ENCODE peak calls at places on chromosomes 11 and 22, in ten cellular contexts. One of them, this sample, is unnamed.

GRCh38 chr11:74784234-74784633 is 35.6 kb downstream of the RNF169 start:
- DNase-seq in ovary: no peak
- DNase-seq in GM23338: no peak
- DNase-seq in germinal center: no peak
- DNase-seq in activated T-cell treated with anti-CD3 and anti-CD28 coated beads for 1 hour: no peak
- DNase-seq in nephron progenitor cell: no peak
- DNase-seq in DMS79 treated with DMSO at 0.1 percent for 48 hours: no peak
- DNase-seq in pons: no peak
- DNase-seq in cardiac fibroblast: no peak
- DNase-seq in thoracic aorta: no peak
- DNase-seq in this sample: no peak

GRCh38 chr11:57279131-57279530 is 42.1 kb upstream of the APLNR start:
- DNase-seq in ovary: no peak
- DNase-seq in GM23338: no peak
- DNase-seq in germinal center: no peak
- DNase-seq in activated T-cell treated with anti-CD3 and anti-CD28 coated beads for 1 hour: no peak
- DNase-seq in nephron progenitor cell: no peak
- DNase-seq in DMS79 treated with DMSO at 0.1 percent for 48 hours: no peak
- DNase-seq in pons: no peak
- DNase-seq in cardiac fibroblast: peak
- DNase-seq in thoracic aorta: no peak
- DNase-seq in this sample: no peak

GRCh38 chr11:87754685-87755084 is 420.6 kb downstream of the RAB38 start:
- DNase-seq in ovary: no peak
- DNase-seq in GM23338: no peak
- DNase-seq in germinal center: no peak
- DNase-seq in activated T-cell treated with anti-CD3 and anti-CD28 coated beads for 1 hour: no peak
- DNase-seq in nephron progenitor cell: no peak
- DNase-seq in DMS79 treated with DMSO at 0.1 percent for 48 hours: no peak
- DNase-seq in pons: no peak
- DNase-seq in cardiac fibroblast: no peak
- DNase-seq in thoracic aorta: no peak
- DNase-seq in this sample: no peak

GRCh38 chr11:105046898-105047579 is 1.9 kb upstream of the CARD16 start:
- DNase-seq in ovary: peak
- DNase-seq in GM23338: peak
- DNase-seq in germinal center: no peak
- DNase-seq in activated T-cell treated with anti-CD3 and anti-CD28 coated beads for 1 hour: no peak
- DNase-seq in nephron progenitor cell: no peak
- DNase-seq in DMS79 treated with DMSO at 0.1 percent for 48 hours: no peak
- DNase-seq in pons: no peak
- DNase-seq in cardiac fibroblast: peak
- DNase-seq in thoracic aorta: no peak
- DNase-seq in this sample: no peak

GRCh38 chr11:100978942-100979341 is 150.7 kb downstream of the PGR start:
- DNase-seq in ovary: no peak
- DNase-seq in GM23338: no peak
- DNase-seq in germinal center: no peak
- DNase-seq in activated T-cell treated with anti-CD3 and anti-CD28 coated beads for 1 hour: no peak
- DNase-seq in nephron progenitor cell: no peak
- DNase-seq in DMS79 treated with DMSO at 0.1 percent for 48 hours: no peak
- DNase-seq in pons: no peak
- DNase-seq in cardiac fibroblast: no peak
- DNase-seq in thoracic aorta: no peak
- DNase-seq in this sample: no peak

GRCh38 chr22:29985912-29986311 is 94.4 kb upstream of the HORMAD2 start:
- DNase-seq in ovary: no peak
- DNase-seq in GM23338: no peak
- DNase-seq in germinal center: no peak
- DNase-seq in activated T-cell treated with anti-CD3 and anti-CD28 coated beads for 1 hour: no peak
- DNase-seq in nephron progenitor cell: no peak
- DNase-seq in DMS79 treated with DMSO at 0.1 percent for 48 hours: no peak
- DNase-seq in pons: no peak
- DNase-seq in cardiac fibroblast: no peak
- DNase-seq in thoracic aorta: no peak
- DNase-seq in this sample: no peak

GRCh38 chr11:126544311-126545056 is 189.0 kb downstream of the ST3GAL4 start:
- DNase-seq in ovary: no peak
- DNase-seq in GM23338: peak
- DNase-seq in germinal center: no peak
- DNase-seq in activated T-cell treated with anti-CD3 and anti-CD28 coated beads for 1 hour: no peak
- DNase-seq in nephron progenitor cell: peak
- DNase-seq in DMS79 treated with DMSO at 0.1 percent for 48 hours: peak
- DNase-seq in pons: peak
- DNase-seq in cardiac fibroblast: peak
- DNase-seq in thoracic aorta: no peak
- DNase-seq in this sample: no peak

GRCh38 chr22:37260939-37261338 is 16.9 kb upstream of the RAC2 start:
- DNase-seq in ovary: peak
- DNase-seq in GM23338: peak
- DNase-seq in germinal center: no peak
- DNase-seq in activated T-cell treated with anti-CD3 and anti-CD28 coated beads for 1 hour: no peak
- DNase-seq in nephron progenitor cell: peak
- DNase-seq in DMS79 treated with DMSO at 0.1 percent for 48 hours: no peak
- DNase-seq in pons: no peak
- DNase-seq in cardiac fibroblast: peak
- DNase-seq in thoracic aorta: no peak
- DNase-seq in this sample: peak

GRCh38 chr11:19603771-19604170 is 108.9 kb upstream of the NAV2 start:
- DNase-seq in ovary: no peak
- DNase-seq in GM23338: no peak
- DNase-seq in germinal center: no peak
- DNase-seq in activated T-cell treated with anti-CD3 and anti-CD28 coated beads for 1 hour: no peak
- DNase-seq in nephron progenitor cell: no peak
- DNase-seq in DMS79 treated with DMSO at 0.1 percent for 48 hours: no peak
- DNase-seq in pons: no peak
- DNase-seq in cardiac fibroblast: no peak
- DNase-seq in thoracic aorta: no peak
- DNase-seq in this sample: no peak

GRCh38 chr11:8335683-8336082 is 72.0 kb upstream of the LMO1 start:
- DNase-seq in ovary: no peak
- DNase-seq in GM23338: no peak
- DNase-seq in germinal center: no peak
- DNase-seq in activated T-cell treated with anti-CD3 and anti-CD28 coated beads for 1 hour: no peak
- DNase-seq in nephron progenitor cell: no peak
- DNase-seq in DMS79 treated with DMSO at 0.1 percent for 48 hours: no peak
- DNase-seq in pons: no peak
- DNase-seq in cardiac fibroblast: no peak
- DNase-seq in thoracic aorta: no peak
- DNase-seq in this sample: no peak

GRCh38 chr11:17760102-17761029 is 25.8 kb downstream of the KCNC1 start:
- DNase-seq in ovary: no peak
- DNase-seq in GM23338: peak
- DNase-seq in germinal center: peak
- DNase-seq in activated T-cell treated with anti-CD3 and anti-CD28 coated beads for 1 hour: no peak
- DNase-seq in nephron progenitor cell: peak
- DNase-seq in DMS79 treated with DMSO at 0.1 percent for 48 hours: no peak
- DNase-seq in pons: peak
- DNase-seq in cardiac fibroblast: peak
- DNase-seq in thoracic aorta: no peak
- DNase-seq in this sample: no peak

GRCh38 chr11:130037058-130037457 is 32.6 kb upstream of the APLP2 start:
- DNase-seq in ovary: no peak
- DNase-seq in GM23338: no peak
- DNase-seq in germinal center: no peak
- DNase-seq in activated T-cell treated with anti-CD3 and anti-CD28 coated beads for 1 hour: no peak
- DNase-seq in nephron progenitor cell: no peak
- DNase-seq in DMS79 treated with DMSO at 0.1 percent for 48 hours: no peak
- DNase-seq in pons: no peak
- DNase-seq in cardiac fibroblast: peak
- DNase-seq in thoracic aorta: no peak
- DNase-seq in this sample: no peak

GRCh38 chr11:119371778-119372182 is 9.7 kb downstream of the USP2 start:
- DNase-seq in ovary: no peak
- DNase-seq in GM23338: no peak
- DNase-seq in germinal center: no peak
- DNase-seq in activated T-cell treated with anti-CD3 and anti-CD28 coated beads for 1 hour: no peak
- DNase-seq in nephron progenitor cell: no peak
- DNase-seq in DMS79 treated with DMSO at 0.1 percent for 48 hours: peak
- DNase-seq in pons: peak
- DNase-seq in cardiac fibroblast: no peak
- DNase-seq in thoracic aorta: no peak
- DNase-seq in this sample: no peak

GRCh38 chr11:15985863-15986139 is 370.5 kb downstream of the SOX6 start:
- DNase-seq in ovary: no peak
- DNase-seq in GM23338: no peak
- DNase-seq in germinal center: no peak
- DNase-seq in activated T-cell treated with anti-CD3 and anti-CD28 coated beads for 1 hour: no peak
- DNase-seq in nephron progenitor cell: no peak
- DNase-seq in DMS79 treated with DMSO at 0.1 percent for 48 hours: no peak
- DNase-seq in pons: no peak
- DNase-seq in cardiac fibroblast: no peak
- DNase-seq in thoracic aorta: no peak
- DNase-seq in this sample: no peak

GRCh38 chr11:12079726-12080556 is 30.4 kb upstream of the MICAL2 start:
- DNase-seq in ovary: peak
- DNase-seq in GM23338: no peak
- DNase-seq in germinal center: no peak
- DNase-seq in activated T-cell treated with anti-CD3 and anti-CD28 coated beads for 1 hour: no peak
- DNase-seq in nephron progenitor cell: no peak
- DNase-seq in DMS79 treated with DMSO at 0.1 percent for 48 hours: no peak
- DNase-seq in pons: no peak
- DNase-seq in cardiac fibroblast: peak
- DNase-seq in thoracic aorta: peak
- DNase-seq in this sample: no peak

GRCh38 chr11:125404811-125405481 is 91.1 kb downstream of the FEZ1 start:
- DNase-seq in ovary: peak
- DNase-seq in GM23338: peak
- DNase-seq in germinal center: peak
- DNase-seq in activated T-cell treated with anti-CD3 and anti-CD28 coated beads for 1 hour: peak
- DNase-seq in nephron progenitor cell: peak
- DNase-seq in DMS79 treated with DMSO at 0.1 percent for 48 hours: peak
- DNase-seq in pons: peak
- DNase-seq in cardiac fibroblast: peak
- DNase-seq in thoracic aorta: no peak
- DNase-seq in this sample: peak

GRCh38 chr11:46275964-46276641 is 1.4 kb upstream of the CREB3L1 start:
- DNase-seq in ovary: no peak
- DNase-seq in GM23338: no peak
- DNase-seq in germinal center: no peak
- DNase-seq in activated T-cell treated with anti-CD3 and anti-CD28 coated beads for 1 hour: no peak
- DNase-seq in nephron progenitor cell: no peak
- DNase-seq in DMS79 treated with DMSO at 0.1 percent for 48 hours: peak
- DNase-seq in pons: no peak
- DNase-seq in cardiac fibroblast: no peak
- DNase-seq in thoracic aorta: no peak
- DNase-seq in this sample: no peak

GRCh38 chr11:46913484-46913883 is 4.9 kb downstream of the LRP4 start:
- DNase-seq in ovary: no peak
- DNase-seq in GM23338: peak
- DNase-seq in germinal center: no peak
- DNase-seq in activated T-cell treated with anti-CD3 and anti-CD28 coated beads for 1 hour: no peak
- DNase-seq in nephron progenitor cell: no peak
- DNase-seq in DMS79 treated with DMSO at 0.1 percent for 48 hours: no peak
- DNase-seq in pons: no peak
- DNase-seq in cardiac fibroblast: no peak
- DNase-seq in thoracic aorta: no peak
- DNase-seq in this sample: no peak

GRCh38 chr11:36292311-36292722 is 3.1 kb upstream of the COMMD9 start:
- DNase-seq in ovary: no peak
- DNase-seq in GM23338: peak
- DNase-seq in germinal center: peak
- DNase-seq in activated T-cell treated with anti-CD3 and anti-CD28 coated beads for 1 hour: no peak
- DNase-seq in nephron progenitor cell: no peak
- DNase-seq in DMS79 treated with DMSO at 0.1 percent for 48 hours: peak
- DNase-seq in pons: peak
- DNase-seq in cardiac fibroblast: peak
- DNase-seq in thoracic aorta: no peak
- DNase-seq in this sample: no peak

GRCh38 chr11:28606930-28607329 is 498.7 kb downstream of the METTL15 start:
- DNase-seq in ovary: no peak
- DNase-seq in GM23338: peak
- DNase-seq in germinal center: no peak
- DNase-seq in activated T-cell treated with anti-CD3 and anti-CD28 coated beads for 1 hour: no peak
- DNase-seq in nephron progenitor cell: no peak
- DNase-seq in DMS79 treated with DMSO at 0.1 percent for 48 hours: no peak
- DNase-seq in pons: peak
- DNase-seq in cardiac fibroblast: peak
- DNase-seq in thoracic aorta: no peak
- DNase-seq in this sample: no peak

GRCh38 chr11:1203505-1204271 is 19.2 kb upstream of the MUC5B start:
- DNase-seq in ovary: peak
- DNase-seq in GM23338: no peak
- DNase-seq in germinal center: no peak
- DNase-seq in activated T-cell treated with anti-CD3 and anti-CD28 coated beads for 1 hour: no peak
- DNase-seq in nephron progenitor cell: no peak
- DNase-seq in DMS79 treated with DMSO at 0.1 percent for 48 hours: no peak
- DNase-seq in pons: no peak
- DNase-seq in cardiac fibroblast: no peak
- DNase-seq in thoracic aorta: no peak
- DNase-seq in this sample: no peak

GRCh38 chr22:47067911-47068654 is 305.6 kb downstream of the TBC1D22A start:
- DNase-seq in ovary: peak
- DNase-seq in GM23338: no peak
- DNase-seq in germinal center: no peak
- DNase-seq in activated T-cell treated with anti-CD3 and anti-CD28 coated beads for 1 hour: no peak
- DNase-seq in nephron progenitor cell: no peak
- DNase-seq in DMS79 treated with DMSO at 0.1 percent for 48 hours: no peak
- DNase-seq in pons: no peak
- DNase-seq in cardiac fibroblast: no peak
- DNase-seq in thoracic aorta: no peak
- DNase-seq in this sample: peak